ENCODE peak calls at places on chromosomes 12 and 14, in five cellular contexts. M is lung, N is heart right ventricle, Q is K562, Y is HepG2. L is an unnamed sample.
A peak's percentile ranks its signal among the peaks of the same experiment; 100 is the strongest.

GRCh38 chr12:32756476-32757158 is 920 bp upstream of the YARS2 start:
- DNase-seq in M (no peak), Y (no peak), Q (no peak), N (no peak), L (no peak)

GRCh38 chr12:124190301-124191023 is 104.4 kb upstream of the RFLNA start:
- DNase-seq in N (no peak), M (no peak), Q (no peak), Y (no peak), L (no peak)

GRCh38 chr14:102831163-102831804 is 54.0 kb downstream of the TRAF3 start:
- DNase-seq in M (no peak), Y (no peak), N (no peak), Q (no peak), L (no peak)

GRCh38 chr12:85920324-85920947 is 46.3 kb downstream of the NTS start:
- DNase-seq in Q (peak; percentile 12), M (no peak), N (no peak), Y (peak; percentile 12), L (no peak)

GRCh38 chr12:115000038-115000437 is 316.1 kb upstream of the TBX3 start:
- DNase-seq in Q (no peak), M (no peak), Y (peak; percentile 52), N (no peak), L (no peak)

GRCh38 chr12:122031342-122032216 is 9.9 kb downstream of the BCL7A start:
- DNase-seq in M (peak; percentile 61), Y (no peak), N (peak; percentile 59), Q (peak; percentile 73), L (peak; percentile 50)

GRCh38 chr14:84458881-84459280 is 1071.1 kb upstream of the FLRT2 start:
- DNase-seq in Q (no peak), Y (no peak), M (no peak), N (no peak), L (no peak)

GRCh38 chr12:110023634-110024023 is 24.4 kb downstream of the ANKRD13A start:
- DNase-seq in Q (no peak), N (no peak), M (no peak), Y (no peak), L (no peak)

GRCh38 chr12:115569694-115570093 is 707.8 kb downstream of the MED13L start:
- DNase-seq in Q (no peak), M (no peak), N (no peak), Y (peak; percentile 4), L (no peak)

GRCh38 chr12:55707841-55708694 is at the start of gene ITGA7:
- DNase-seq in Y (no peak), Q (peak; percentile 83), N (peak; percentile 87), M (peak; percentile 44), L (peak; percentile 68)

GRCh38 chr14:83491091-83491490 is 1957.4 kb upstream of the SEL1L start:
- DNase-seq in Q (no peak), N (no peak), M (no peak), Y (no peak), L (no peak)

GRCh38 chr14:100739306-100739705 is 12.6 kb downstream of the DLK1 start:
- DNase-seq in Y (no peak), M (no peak), Q (no peak), N (no peak), L (no peak)

GRCh38 chr14:24674204-24674970 is 40.4 kb upstream of the GZMB start:
- DNase-seq in Q (no peak), N (no peak), Y (no peak), M (no peak), L (no peak)

GRCh38 chr12:68497112-68497511 is 113.6 kb upstream of the RAP1B start:
- DNase-seq in Y (no peak), Q (no peak), N (no peak), M (no peak), L (no peak)

GRCh38 chr12:85076688-85077430 is 40.7 kb downstream of the LRRIQ1 start:
- DNase-seq in M (no peak), Y (peak; percentile 43), N (no peak), Q (no peak), L (no peak)

GRCh38 chr12:67758119-67758873 is 109.8 kb downstream of the DYRK2 start:
- DNase-seq in Q (no peak), N (no peak), Y (no peak), M (no peak), L (no peak)

GRCh38 chr14:99077076-99077843 is 194.7 kb downstream of the BCL11B start:
- DNase-seq in Y (no peak), M (no peak), N (no peak), Q (no peak), L (no peak)

GRCh38 chr12:51686727-51687126 is 95.7 kb downstream of the SCN8A start:
- DNase-seq in M (no peak), Y (no peak), Q (no peak), N (no peak), L (no peak)

GRCh38 chr12:32522322-32523221 is 123.2 kb downstream of the FGD4 start:
- DNase-seq in M (no peak), N (no peak), Y (no peak), Q (no peak), L (no peak)

DNA sequence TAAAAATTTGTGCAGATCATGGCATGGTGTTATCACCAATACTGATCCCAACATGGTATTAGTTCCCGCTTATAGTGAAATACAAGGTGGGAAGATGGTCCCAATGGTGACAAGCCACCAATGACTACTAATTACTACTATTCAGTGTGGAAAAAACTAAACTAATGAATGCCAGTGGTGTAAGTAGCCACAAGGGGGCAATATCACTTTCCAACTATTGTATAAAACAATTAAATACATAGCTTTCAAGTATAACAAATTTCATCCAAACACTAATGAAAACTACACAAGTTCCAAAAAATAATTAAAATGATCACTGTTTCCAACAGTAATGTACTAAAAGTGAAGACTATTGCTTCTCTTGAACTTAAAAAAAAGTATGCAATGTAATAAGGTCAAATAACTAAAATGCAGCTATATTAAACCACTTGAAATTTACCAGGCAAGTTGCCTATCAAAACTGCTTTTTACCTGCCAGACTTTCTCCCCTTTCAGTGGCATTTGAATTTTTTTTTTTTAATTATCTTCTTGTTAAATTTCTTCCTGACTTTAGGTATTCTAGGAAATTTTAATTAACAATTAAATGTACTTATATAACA is 58.0 kb downstream of the PAPLN start:
- DNase-seq in Y (peak; percentile 27), Q (peak; percentile 10), N (no peak), M (no peak), L (no peak)
- TF ChIP-seq CTCF in Y (peak; percentile 62), Q (peak; percentile 65), N (peak; percentile 76), M (peak; percentile 53), L (peak; percentile 61)

GRCh38 chr12:57736743-57737466 is 1.6 kb downstream of the AGAP2 start:
- DNase-seq in M (no peak), Y (no peak), N (no peak), Q (no peak), L (no peak)
- H3K27me3 ChIP-seq in M (no peaks in the 10 kb centered on the region), Y (peaks cover 12% of the 10 kb centered on the region), N (peaks cover 89% of the 10 kb centered on the region), Q (peaks cover 12% of the 10 kb centered on the region), L (no peaks in the 10 kb centered on the region)

GRCh38 chr12:119665164-119665929 is 2.6 kb upstream of the PRKAB1 start:
- DNase-seq in Y (no peak), M (no peak), N (no peak), Q (peak; percentile 76), L (no peak)

GRCh38 chr12:119661882-119662281 is 6.1 kb upstream of the PRKAB1 start:
- DNase-seq in Y (no peak), Q (no peak), M (no peak), N (no peak), L (no peak)

GRCh38 chr12:119660074-119660473 is 7.9 kb upstream of the PRKAB1 start:
- DNase-seq in Q (no peak), M (no peak), Y (no peak), N (no peak), L (no peak)

GRCh38 chr12:119664642-119665041 is 3.3 kb upstream of the PRKAB1 start:
- DNase-seq in N (no peak), Q (no peak), M (no peak), Y (no peak), L (no peak)

DNA sequence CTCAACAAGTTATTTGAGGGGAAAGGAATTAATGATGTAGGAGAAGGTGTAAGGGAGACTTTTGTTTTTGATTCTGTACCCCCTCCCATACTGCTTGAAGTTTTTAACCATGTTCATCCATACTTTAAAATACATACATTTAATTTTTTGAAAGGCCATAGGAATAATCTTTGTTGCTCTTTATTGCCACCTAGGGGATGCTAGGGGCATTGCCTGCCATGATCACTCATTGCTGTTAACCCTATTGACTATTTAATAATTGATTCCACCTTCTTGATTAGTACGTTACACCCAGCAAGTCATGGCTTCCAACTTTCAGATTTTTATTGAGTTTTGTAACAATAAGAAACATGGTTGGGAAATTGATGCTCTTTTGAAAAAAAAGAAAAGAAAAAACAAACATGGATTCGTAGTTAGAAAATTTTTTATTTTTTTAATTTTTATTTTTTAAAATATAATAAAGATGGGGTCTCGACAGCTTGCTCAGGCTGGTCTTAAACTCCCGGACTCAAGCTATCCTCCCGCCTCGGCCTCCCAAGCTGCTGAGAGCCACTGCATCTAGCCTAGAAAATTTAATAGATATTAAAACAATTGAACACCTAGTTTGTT is 8.5 kb upstream of the PRKAB1 start:
- DNase-seq in M (no peak), Q (peak; percentile 58), Y (peak; percentile 46), N (no peak), L (no peak)
- H3K27ac ChIP-seq in M (no peak overlapping the region), Q (no peak overlapping the region), Y (no peak overlapping the region), N (no peak overlapping the region), L (no peak overlapping the region)

GRCh38 chr14:61462566-61463195 is 141.3 kb downstream of the PRKCH start:
- DNase-seq in M (no peak), Y (peak; percentile 54), Q (no peak), N (no peak), L (no peak)
- TF ChIP-seq CTCF in M (no peak), Y (no peak), Q (no peak), N (no peak), L (no peak)

DNA sequence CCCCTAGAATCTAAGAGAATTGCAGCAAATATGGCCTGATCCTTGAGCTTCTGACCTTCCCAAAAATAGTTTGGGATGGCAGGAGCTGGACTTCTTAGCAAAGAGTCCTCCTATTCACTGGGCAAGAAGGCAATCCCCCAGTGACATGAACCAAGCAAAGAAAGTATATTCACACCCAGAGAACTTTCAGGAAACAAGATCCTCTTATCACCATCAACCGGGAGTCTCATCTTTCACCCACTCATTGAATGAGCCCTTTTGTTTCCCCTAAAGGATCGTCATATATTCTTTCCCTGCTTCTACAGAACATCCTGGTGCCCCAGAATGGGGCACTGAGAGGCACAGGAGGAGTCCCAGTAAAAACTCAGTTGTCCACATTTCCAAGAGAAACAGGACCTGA is 19.7 kb downstream of the SPTB start:
- DNase-seq in N (no peak), M (no peak), Y (no peak), Q (no peak), L (no peak)
- H3K27me3 ChIP-seq in N (no peaks in the 10 kb centered on the region), M (no peaks in the 10 kb centered on the region), Y (peaks cover 7% of the 10 kb centered on the region), Q (no peaks in the 10 kb centered on the region), L (no peaks in the 10 kb centered on the region)

GRCh38 chr14:73944432-73945158 is 5.3 kb downstream of the FAM161B start:
- DNase-seq in Y (no peak), N (no peak), M (no peak), Q (no peak), L (peak; percentile 29)
- H3K27ac ChIP-seq in Y (no peak overlapping the region), N (no peak overlapping the region), M (no peak overlapping the region), Q (no peak overlapping the region), L (peak overlapping the region; percentile 41)

GRCh38 chr12:20946732-20947131 is 136.2 kb downstream of the SLCO1B3 start:
- DNase-seq in Q (peak; percentile 16), N (no peak), M (no peak), Y (peak; percentile 1), L (no peak)
- TF ChIP-seq CTCF in Q (peak; percentile 31), N (peak; percentile 34), M (no peak), Y (peak; percentile 38), L (no peak)

L was measured in pancreas.